ENCODE peak calls at places on chromosome 12, in six cellular contexts. O, B, Y, I, W and U are unnamed samples.

GRCh38 chr12:127987199-127987901 is 279.6 kb upstream of the TMEM132C start:
- DNase-seq in W (no peak), Y (no peak), I (peak), O (no peak), B (peak), U (no peak)

GRCh38 chr12:3205742-3206519 is 128.8 kb downstream of the TSPAN9 start:
- DNase-seq in W (no peak), B (peak), Y (peak), I (no peak), O (no peak), U (no peak)

GRCh38 chr12:77352941-77353340 is 287.6 kb upstream of the E2F7 start:
- DNase-seq in W (no peak), Y (no peak), B (peak), O (no peak), I (no peak), U (no peak)

GRCh38 chr12:59087077-59087673 is 166.9 kb upstream of the LRIG3 start:
- DNase-seq in Y (peak), B (peak), O (no peak), I (peak), W (no peak), U (no peak)

GRCh38 chr12:127245009-127245408 is 1022.0 kb upstream of the TMEM132C start:
- DNase-seq in I (peak), O (no peak), B (peak), W (no peak), Y (no peak), U (no peak)

GRCh38 chr12:27012239-27012981 is 1.8 kb downstream of the TM7SF3 start:
- DNase-seq in I (no peak), Y (peak), B (no peak), W (no peak), O (no peak), U (no peak)

GRCh38 chr12:82740129-82741000 is 53.7 kb downstream of the TMTC2 start:
- DNase-seq in Y (no peak), B (peak), O (no peak), W (no peak), I (peak), U (no peak)

GRCh38 chr12:81245918-81246611 is 168.2 kb downstream of the ACSS3 start:
- DNase-seq in W (no peak), I (no peak), O (no peak), Y (no peak), B (peak), U (no peak)

GRCh38 chr12:19855876-19856275 is 416.6 kb downstream of the AEBP2 start:
- DNase-seq in O (no peak), W (no peak), I (peak), B (no peak), Y (no peak), U (no peak)
- H3K4me3 ChIP-seq in O (no peak), W (no peak), I (no peak), B (no peak), Y (no peak), U (no peak)

DNA sequence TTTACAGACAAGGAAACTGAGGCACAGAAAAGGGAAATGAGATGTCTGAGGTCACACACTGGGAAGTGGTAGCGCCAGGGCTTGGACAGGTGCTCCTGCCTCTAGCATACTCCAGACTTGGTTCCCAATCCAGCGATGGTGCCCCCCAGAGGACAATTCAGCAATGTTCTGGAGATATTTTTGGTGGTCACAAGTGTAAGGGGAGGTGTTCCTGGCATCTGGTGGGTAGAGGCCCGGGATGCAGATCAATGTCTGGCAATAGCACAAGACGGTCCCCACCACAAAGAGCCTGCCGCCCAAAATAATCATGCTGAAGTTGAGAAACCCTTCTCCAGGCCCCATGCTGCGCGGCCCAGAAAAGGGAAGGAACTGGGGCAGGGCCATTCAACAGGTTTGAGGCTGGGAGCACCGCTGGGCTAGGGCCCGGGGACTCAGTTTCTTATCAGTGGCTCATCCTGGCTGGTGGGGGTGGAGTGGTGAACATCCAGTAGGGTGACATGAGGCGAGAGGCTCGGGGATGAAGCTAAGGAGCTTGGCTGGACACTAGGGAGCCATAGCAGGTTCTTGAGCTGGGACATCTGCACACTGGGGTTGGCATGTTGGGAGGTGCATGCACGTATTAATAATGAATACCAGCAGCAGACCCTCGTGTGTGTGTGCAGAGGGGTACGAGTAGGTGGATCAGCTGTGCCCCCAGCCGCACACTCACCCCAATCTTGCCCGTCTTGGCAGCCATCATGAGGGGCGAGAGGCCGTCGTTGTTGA is 35.1 kb downstream of the TRPV4 start:
- DNase-seq in W (no peak), I (no peak), Y (no peak), B (no peak), O (no peak), U (no peak)
- TF ChIP-seq CTCF in W (no peak), I (peak), Y (no peak), B (peak), O (no peak), U (no peak)

GRCh38 chr12:118370601-118371000 is 2.1 kb downstream of the TAOK3 start:
- DNase-seq in I (no peak), O (no peak), Y (no peak), B (no peak), W (no peak), U (no peak)
- H3K4me3 ChIP-seq in I (peak), O (no peak), Y (no peak), B (peak), W (no peak), U (peak)

DNA sequence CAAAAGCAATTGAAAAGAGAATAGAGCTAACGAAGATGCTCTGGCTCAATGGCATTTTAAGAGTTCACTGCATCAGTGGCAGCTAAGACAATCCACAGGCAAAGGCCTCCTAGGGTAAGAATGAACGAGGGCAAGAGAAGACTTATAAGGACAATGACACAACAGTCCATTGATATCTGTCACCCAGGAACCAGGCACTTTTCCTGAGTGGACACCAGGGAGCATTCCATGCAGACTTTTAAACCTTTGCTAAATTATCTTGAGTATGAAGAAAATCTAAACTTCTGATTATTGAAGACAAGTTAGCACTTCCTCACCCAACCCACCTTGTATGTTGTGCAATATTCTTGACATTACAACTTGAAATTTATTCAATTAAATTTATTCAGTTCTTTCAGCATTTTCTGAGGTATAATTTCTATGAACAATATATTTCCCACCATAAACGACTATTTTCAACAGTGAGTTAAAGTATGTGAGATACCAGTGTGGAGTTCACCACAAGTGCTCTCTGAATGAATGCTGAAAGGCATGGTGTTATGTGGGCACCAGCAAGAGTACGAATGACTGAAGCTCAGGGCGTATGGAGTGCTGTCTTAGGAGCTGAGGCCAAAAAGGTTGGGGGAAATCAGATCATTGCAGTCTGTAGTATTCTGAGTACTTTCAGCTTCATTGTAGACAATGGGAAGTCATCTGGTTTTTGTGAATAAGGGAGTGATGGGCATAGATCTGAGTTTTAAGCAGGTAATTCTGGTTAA is 124.3 kb upstream of the LMNTD1 start:
- DNase-seq in B (no peak), I (peak), Y (no peak), O (no peak), W (no peak), U (no peak)
- TF ChIP-seq CTCF in B (no peak), I (peak), Y (peak), O (no peak), W (no peak), U (no peak)

DNA sequence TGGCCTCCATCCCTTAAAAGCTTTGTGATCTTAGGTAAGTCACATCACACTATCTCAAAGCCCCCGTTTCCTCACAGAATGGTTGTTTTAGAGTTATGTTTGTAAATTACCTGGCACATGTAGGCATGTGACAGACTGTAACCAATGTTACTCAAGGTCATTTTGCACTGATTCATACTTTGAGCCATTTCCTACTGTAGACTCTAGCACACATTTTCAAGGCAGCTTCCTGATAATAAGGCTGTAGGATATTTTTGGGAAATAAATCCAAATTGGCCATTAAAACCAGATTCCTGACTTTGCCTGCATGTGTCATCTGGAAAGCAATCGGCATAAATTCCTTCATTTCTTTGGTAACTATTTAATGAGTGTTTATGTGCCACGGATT is 2.2 kb upstream of the RAB35 start:
- DNase-seq in O (no peak), Y (no peak), I (peak), B (no peak), W (no peak), U (peak)
- H3K4me3 ChIP-seq in O (peak), Y (no peak), I (peak), B (peak), W (no peak), U (peak)